ENCODE peak calls at places on chromosomes 12 and 14, in five cellular contexts. W, V, I, Z and G are unnamed samples.

GRCh38 chr12:62194031-62194430 is 66.2 kb upstream of the USP15 start:
- DNase-seq in Z (no peak), W (no peak), I (no peak), V (no peak), G (no peak)

GRCh38 chr12:67019070-67019469 is 250.1 kb upstream of the CAND1 start:
- DNase-seq in Z (no peak), V (peak; percentile 59), I (no peak), W (no peak), G (no peak)

GRCh38 chr12:121668750-121669524 is 517 bp downstream of the MORN3 start:
- DNase-seq in I (no peak), V (peak; percentile 13), Z (peak; percentile 73), W (peak; percentile 64), G (no peak)

GRCh38 chr12:47276253-47277070 is 196.7 kb upstream of the AMIGO2 start:
- DNase-seq in Z (no peak), V (peak; percentile 79), W (no peak), I (no peak), G (no peak)

GRCh38 chr12:127060310-127060847 is 1206.6 kb upstream of the TMEM132C start:
- DNase-seq in V (no peak), W (peak; percentile 65), Z (no peak), I (no peak), G (no peak)

GRCh38 chr14:23530360-23531055 is 21.1 kb downstream of the ZFHX2 start:
- DNase-seq in Z (no peak), I (no peak), W (no peak), V (no peak), G (no peak)

GRCh38 chr12:105983622-105984325 is 155.0 kb downstream of the NUAK1 start:
- DNase-seq in Z (no peak), V (peak; percentile 97), W (no peak), I (no peak), G (no peak)

GRCh38 chr14:78425332-78425731 is 255.2 kb downstream of the NRXN3 start:
- DNase-seq in V (no peak), W (no peak), Z (no peak), I (no peak), G (no peak)

GRCh38 chr14:55077155-55077554 is 25.7 kb downstream of the MAPK1IP1L start:
- DNase-seq in Z (no peak), I (no peak), W (peak; percentile 9), V (peak; percentile 15), G (no peak)

GRCh38 chr12:6764011-6764828 is 1.9 kb upstream of the PTMS start:
- DNase-seq in I (peak; percentile 99), V (peak; percentile 100), Z (peak; percentile 97), W (peak; percentile 92), G (peak; percentile 96)

GRCh38 chr12:127903146-127903545 is 363.8 kb upstream of the TMEM132C start:
- DNase-seq in Z (peak; percentile 20), I (no peak), W (no peak), V (peak; percentile 82), G (no peak)

GRCh38 chr12:71057330-71057729 is 100.5 kb downstream of the TSPAN8 start:
- DNase-seq in Z (no peak), W (no peak), I (no peak), V (no peak), G (no peak)

GRCh38 chr12:52645982-52646381 is 6.0 kb downstream of the KRT2 start:
- DNase-seq in Z (no peak), W (no peak), I (no peak), V (no peak), G (no peak)

GRCh38 chr12:118220697-118221096 is 84.8 kb downstream of the PEBP1 start:
- DNase-seq in Z (no peak), I (no peak), W (no peak), V (peak; percentile 3), G (no peak)

GRCh38 chr14:65429757-65430156 is 17.2 kb downstream of the FUT8 start:
- DNase-seq in Z (no peak), I (no peak), V (no peak), W (no peak), G (no peak)

GRCh38 chr12:10363922-10364838 is 25.7 kb downstream of the KLRK1 start:
- DNase-seq in V (peak; percentile 50), W (peak; percentile 62), Z (peak; percentile 30), I (peak; percentile 72), G (no peak)

GRCh38 chr14:103155013-103155412 is 31.8 kb downstream of the TNFAIP2 start:
- DNase-seq in W (peak; percentile 93), V (no peak), I (peak; percentile 90), Z (no peak), G (peak; percentile 21)

GRCh38 chr14:68011629-68012028 is 192.1 kb downstream of the RAD51B start:
- DNase-seq in I (no peak), Z (no peak), V (peak; percentile 96), W (no peak), G (no peak)

GRCh38 chr14:99047436-99048110 is 224.4 kb downstream of the BCL11B start:
- DNase-seq in I (no peak), Z (no peak), W (no peak), V (peak; percentile 51), G (peak; percentile 38)

GRCh38 chr12:93563807-93564538 is 8.5 kb upstream of the SOCS2 start:
- DNase-seq in Z (peak; percentile 28), I (no peak), W (no peak), V (peak; percentile 32), G (no peak)
- TF ChIP-seq CTCF in Z (peak; percentile 40), I (no peak), W (no peak), V (peak; percentile 52), G (no peak)

DNA sequence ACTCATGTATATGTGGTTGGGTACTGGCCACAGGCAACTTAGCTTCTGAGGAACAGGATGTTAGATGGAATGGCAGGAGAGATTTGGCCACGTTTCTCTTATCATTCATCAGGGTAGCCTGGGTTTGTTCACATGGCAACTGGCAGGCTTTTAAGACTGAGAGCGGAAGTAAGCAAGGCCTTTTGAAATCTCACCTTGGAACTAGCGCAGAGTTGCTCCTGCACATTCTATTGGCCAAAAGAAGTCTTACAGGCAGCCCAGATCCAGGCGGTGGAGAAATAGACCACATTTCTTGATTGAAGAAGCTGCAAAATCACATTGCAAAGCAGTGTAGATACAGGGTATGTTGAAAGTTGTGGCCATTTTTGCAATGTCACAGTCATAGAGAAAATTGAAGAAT is 3.7 kb downstream of the CLEC4A start:
- DNase-seq in Z (no peak), W (no peak), V (no peak), I (no peak), G (no peak)
- H3K27ac ChIP-seq in Z (no peak overlapping the region), W (no peak overlapping the region), V (no peak overlapping the region), I (no peak overlapping the region), G (no peak overlapping the region)

GRCh38 chr12:57473392-57473791 is 6.3 kb downstream of the ARHGAP9 start:
- DNase-seq in Z (no peak), V (no peak), I (no peak), W (no peak), G (no peak)

GRCh38 chr12:57475271-57476161 is 4.2 kb downstream of the ARHGAP9 start:
- DNase-seq in Z (peak; percentile 45), I (peak; percentile 79), W (peak; percentile 66), V (peak; percentile 26), G (no peak)

GRCh38 chr12:57474862-57475261 is 4.8 kb downstream of the ARHGAP9 start:
- DNase-seq in Z (no peak), W (no peak), V (no peak), I (no peak), G (no peak)

GRCh38 chr12:57473886-57474285 is 5.8 kb downstream of the ARHGAP9 start:
- DNase-seq in Z (no peak), I (no peak), W (no peak), V (no peak), G (no peak)

GRCh38 chr12:57474430-57474829 is 5.2 kb downstream of the ARHGAP9 start:
- DNase-seq in W (no peak), V (no peak), I (no peak), Z (no peak), G (no peak)
- H3K4me1 ChIP-seq in W (peaks cover 15% of the 10 kb centered on the region), V (no peaks in the 10 kb centered on the region), I (peaks cover 17% of the 10 kb centered on the region), Z (no peaks in the 10 kb centered on the region), G (peaks cover 11% of the 10 kb centered on the region)

GRCh38 chr12:90098132-90098779 is 389.6 kb upstream of the ATP2B1 start:
- DNase-seq in W (no peak), Z (peak; percentile 23), V (peak; percentile 35), I (no peak), G (no peak)

GRCh38 chr12:90106568-90106967 is 397.9 kb upstream of the ATP2B1 start:
- DNase-seq in I (no peak), W (no peak), V (no peak), Z (no peak), G (no peak)

GRCh38 chr12:90099288-90099687 is 390.6 kb upstream of the ATP2B1 start:
- DNase-seq in I (no peak), Z (no peak), W (no peak), V (peak; percentile 53), G (no peak)

GRCh38 chr12:90100619-90101018 is 392.0 kb upstream of the ATP2B1 start:
- DNase-seq in Z (no peak), V (no peak), W (no peak), I (no peak), G (no peak)

DNA sequence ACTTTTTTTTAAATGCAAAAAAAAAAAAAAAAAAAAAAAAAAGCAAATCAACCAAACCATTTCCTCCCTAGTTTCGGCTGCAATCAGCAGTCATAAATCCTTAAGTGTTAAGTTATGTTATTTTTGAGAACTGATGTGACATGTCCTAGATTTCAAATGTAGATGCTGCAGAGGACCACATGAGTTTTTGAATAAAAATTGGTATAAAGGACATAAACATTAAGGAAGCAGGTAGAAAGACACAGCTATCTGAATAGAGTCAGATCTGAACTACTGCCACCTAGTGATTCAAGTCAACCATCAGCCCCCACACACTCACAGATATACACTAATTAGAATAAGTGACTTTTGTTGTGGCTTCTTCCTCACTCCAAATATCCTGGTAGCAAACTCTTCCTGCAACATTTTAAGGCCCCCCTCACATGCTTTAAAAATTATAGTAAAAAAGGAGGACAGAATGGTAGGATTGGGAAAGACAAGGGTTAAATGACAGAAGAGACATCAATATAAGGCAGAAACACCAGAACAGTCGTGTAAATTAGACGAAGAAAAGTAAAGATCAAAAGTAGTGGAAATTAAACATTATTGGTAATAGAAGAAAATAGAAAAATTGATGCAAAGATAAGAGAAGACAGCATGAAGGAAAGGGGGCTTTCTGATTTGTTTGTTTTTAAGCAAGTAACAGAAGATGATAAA is 394.5 kb upstream of the ATP2B1 start:
- DNase-seq in Z (peak; percentile 50), V (peak; percentile 40), W (peak; percentile 20), I (no peak), G (no peak)
- TF ChIP-seq CTCF in Z (peak; percentile 66), V (peak; percentile 70), W (no peak), I (peak; percentile 24), G (no peak)